ENCODE peak calls at places on chromosomes 16 and 17, in ten cellular contexts. R is lung microvascular endothelial cell; H is GM13977; K is T-helper 1 cell; A is T-helper 17 cell; I is activated T-cell treated with anti-CD3 and anti-CD28 coated beads, Interleukin-2, amount 50 U/mL, for 24 hours; D is ureter; C is GM23248; E is effector memory CD8-positive, alpha-beta T cell; N is skeletal muscle cell. Z is an unnamed sample.

GRCh38 chr16:4113358-4114256 is 2.6 kb downstream of the ADCY9 start:
- DNase-seq in R (no peak), H (no peak), K (no peak), A (no peak), I (no peak), D (no peak), C (peak; percentile 32), E (no peak), N (no peak), Z (peak; percentile 84)

GRCh38 chr17:77036841-77037381 is 103.9 kb upstream of the SEC14L1 start:
- DNase-seq in R (no peak), H (no peak), K (no peak), A (no peak), I (no peak), D (no peak), C (no peak), E (no peak), N (no peak), Z (peak; percentile 43)

GRCh38 chr16:49931931-49932330 is 76.0 kb upstream of the ZNF423 start:
- DNase-seq in R (no peak), H (no peak), K (no peak), A (no peak), I (no peak), D (no peak), C (no peak), E (no peak), N (no peak), Z (no peak)

GRCh38 chr17:76002100-76002499 is 1.4 kb downstream of the CDK3 start:
- DNase-seq in R (no peak), H (no peak), K (no peak), A (no peak), I (no peak), D (no peak), C (no peak), E (no peak), N (no peak), Z (peak; percentile 45)

GRCh38 chr17:57110152-57110542 is 25.1 kb downstream of the AKAP1 start:
- DNase-seq in R (no peak), H (no peak), K (no peak), A (no peak), I (no peak), D (peak; percentile 58), C (no peak), E (no peak), N (no peak), Z (no peak)

GRCh38 chr17:79793924-79794304 is 3.0 kb downstream of the CBX8 start:
- DNase-seq in R (peak; percentile 42), H (no peak), K (no peak), A (no peak), I (no peak), D (no peak), C (peak; percentile 71), E (no peak), N (no peak), Z (peak; percentile 95)

GRCh38 chr17:43578699-43579569 is 32.8 kb upstream of the ETV4 start:
- DNase-seq in R (peak; percentile 83), H (peak; percentile 50), K (no peak), A (peak; percentile 15), I (peak; percentile 42), D (no peak), C (peak; percentile 62), E (no peak), N (no peak), Z (no peak)

GRCh38 chr17:74862108-74862901 is 2.6 kb upstream of the GRIN2C start:
- DNase-seq in R (peak; percentile 51), H (peak; percentile 84), K (peak; percentile 59), A (peak; percentile 56), I (peak; percentile 77), D (no peak), C (peak; percentile 56), E (peak; percentile 64), N (no peak), Z (peak; percentile 99)

GRCh38 chr16:84423416-84423837 is 55.1 kb downstream of the ATP2C2 start:
- DNase-seq in R (peak; percentile 53), H (peak; percentile 52), K (no peak), A (no peak), I (no peak), D (no peak), C (peak; percentile 53), E (no peak), N (no peak), Z (peak; percentile 78)

GRCh38 chr16:64437706-64438329 is 684.0 kb downstream of the CDH11 start:
- DNase-seq in R (peak; percentile 4), H (no peak), K (no peak), A (no peak), I (no peak), D (no peak), C (no peak), E (no peak), N (no peak), Z (no peak)

GRCh38 chr17:82944990-82945389 is 105.2 kb upstream of the ZNF750 start:
- DNase-seq in R (no peak), H (no peak), K (no peak), A (no peak), I (no peak), D (no peak), C (no peak), E (no peak), N (no peak), Z (no peak)

GRCh38 chr16:16817203-16817602 is 438.3 kb downstream of the NPIPA7 start:
- DNase-seq in R (no peak), H (no peak), K (no peak), A (no peak), I (no peak), D (no peak), C (no peak), E (no peak), N (no peak), Z (no peak)

GRCh38 chr16:66521951-66522771 is 27.8 kb downstream of the TK2 start:
- DNase-seq in R (peak; percentile 61), H (peak; percentile 34), K (peak; percentile 75), A (peak; percentile 42), I (peak; percentile 93), D (peak; percentile 72), C (peak; percentile 75), E (peak; percentile 72), N (no peak), Z (peak; percentile 89)

GRCh38 chr16:74862743-74863244 is 88.2 kb upstream of the FA2H start:
- DNase-seq in R (peak; percentile 52), H (peak; percentile 80), K (no peak), A (no peak), I (no peak), D (no peak), C (peak; percentile 51), E (no peak), N (peak; percentile 8), Z (peak; percentile 88)

GRCh38 chr16:87705780-87706277 is 60.0 kb downstream of the KLHDC4 start:
- DNase-seq in R (no peak), H (no peak), K (no peak), A (no peak), I (no peak), D (no peak), C (no peak), E (no peak), N (no peak), Z (no peak)

GRCh38 chr17:39165844-39166349 is at the start of gene ARL5C:
- DNase-seq in R (no peak), H (no peak), K (no peak), A (no peak), I (no peak), D (no peak), C (no peak), E (no peak), N (no peak), Z (peak; percentile 37)

GRCh38 chr16:84314814-84315213 is 20.1 kb downstream of the WFDC1 start:
- DNase-seq in R (no peak), H (no peak), K (no peak), A (no peak), I (no peak), D (no peak), C (peak; percentile 25), E (no peak), N (no peak), Z (no peak)

GRCh38 chr17:59846391-59847165 is 46.2 kb downstream of the TUBD1 start:
- DNase-seq in R (peak; percentile 89), H (peak; percentile 43), K (no peak), A (no peak), I (no peak), D (no peak), C (peak; percentile 84), E (no peak), N (no peak), Z (peak; percentile 71)

GRCh38 chr16:88899901-88900648 is 33.6 kb upstream of the PABPN1L start:
- DNase-seq in R (no peak), H (no peak), K (no peak), A (no peak), I (no peak), D (no peak), C (no peak), E (no peak), N (no peak), Z (no peak)

GRCh38 chr17:72915631-72916081 is 176.8 kb downstream of the SLC39A11 start:
- DNase-seq in R (no peak), H (no peak), K (no peak), A (no peak), I (no peak), D (no peak), C (no peak), E (no peak), N (no peak), Z (no peak)

GRCh38 chr17:80123791-80124190 is 22.4 kb downstream of the GAA start:
- DNase-seq in R (no peak), H (peak; percentile 14), K (no peak), A (no peak), I (peak; percentile 6), D (no peak), C (peak; percentile 64), E (no peak), N (no peak), Z (peak; percentile 69)

GRCh38 chr16:49463529-49463928 is 89.9 kb downstream of the C16orf78 start:
- DNase-seq in R (no peak), H (peak; percentile 84), K (peak; percentile 67), A (no peak), I (peak; percentile 63), D (peak; percentile 44), C (no peak), E (peak; percentile 62), N (no peak), Z (no peak)

GRCh38 chr17:33463887-33464286 is 170.8 kb upstream of the ASIC2 start:
- DNase-seq in R (no peak), H (no peak), K (no peak), A (no peak), I (no peak), D (no peak), C (no peak), E (no peak), N (peak; percentile 20), Z (no peak)

GRCh38 chr17:6084226-6085161 is 14.3 kb downstream of the WSCD1 start:
- DNase-seq in R (no peak), H (no peak), K (no peak), A (no peak), I (no peak), D (no peak), C (no peak), E (no peak), N (peak; percentile 39), Z (peak; percentile 64)

GRCh38 chr17:78826426-78826825 is 14.2 kb downstream of the USP36 start:
- DNase-seq in R (peak; percentile 67), H (no peak), K (no peak), A (no peak), I (no peak), D (no peak), C (peak; percentile 30), E (no peak), N (no peak), Z (peak; percentile 44)

GRCh38 chr17:63984651-63985386 is 12.1 kb upstream of the SCN4A start:
- DNase-seq in R (peak; percentile 93), H (no peak), K (peak; percentile 46), A (peak; percentile 34), I (peak; percentile 63), D (peak; percentile 78), C (peak; percentile 91), E (peak; percentile 71), N (peak; percentile 83), Z (peak; percentile 97)

GRCh38 chr16:26111900-26112299 is 420.1 kb downstream of the HS3ST4 start:
- DNase-seq in R (no peak), H (no peak), K (no peak), A (no peak), I (no peak), D (no peak), C (peak; percentile 1), E (no peak), N (no peak), Z (no peak)

GRCh38 chr17:62043140-62043539 is 21.9 kb downstream of the MED13 start:
- DNase-seq in R (no peak), H (no peak), K (no peak), A (no peak), I (no peak), D (no peak), C (no peak), E (no peak), N (no peak), Z (no peak)